ENCODE peak calls at places on chromosomes 2 and 18, in nine cellular contexts. N is SK-N-SH; O is heart left ventricle; T is AG09309; G is BJ; Q is HFFc6; Y is IMR-90; K is foreskin fibroblast; E is CD8-positive, alpha-beta T cell. J is an unnamed sample.

GRCh38 chr2:20451761-20452499 is 5.1 kb downstream of the RHOB start:
- DNase-seq in Q (no peak), G (no peak), E (no peak), O (no peak), T (no peak), N (no peak), K (no peak), Y (no peak), J (no peak)

GRCh38 chr2:105712166-105712915 is 32.4 kb upstream of the NCK2 start:
- DNase-seq in Y (no peak), G (no peak), E (no peak), O (no peak), N (no peak), Q (no peak), K (peak), T (no peak), J (no peak)

GRCh38 chr18:59715966-59716369 is 18.7 kb upstream of the CCBE1 start:
- DNase-seq in Y (peak), Q (peak), G (no peak), K (peak), N (no peak), T (peak), E (no peak), O (no peak), J (peak)

GRCh38 chr18:58180172-58180571 is 136.1 kb downstream of the NEDD4L start:
- DNase-seq in O (no peak), Y (no peak), G (no peak), N (peak), K (no peak), Q (no peak), T (no peak), E (no peak), J (no peak)

GRCh38 chr2:215429424-215429823 is 6.4 kb downstream of the FN1 start:
- DNase-seq in N (no peak), O (no peak), Q (no peak), E (no peak), Y (peak), T (no peak), K (no peak), G (no peak), J (no peak)

GRCh38 chr2:177148477-177149154 is 64.0 kb upstream of the HNRNPA3 start:
- DNase-seq in O (peak), T (no peak), E (peak), G (no peak), Y (peak), N (peak), K (peak), Q (peak), J (no peak)

GRCh38 chr2:209977386-209978239 is 24.8 kb upstream of the RPE start:
- DNase-seq in O (no peak), G (no peak), E (no peak), N (peak), K (peak), Y (peak), Q (peak), T (peak), J (no peak)

GRCh38 chr2:238586931-238587775 is 160.4 kb downstream of the ASB1 start:
- DNase-seq in T (no peak), G (no peak), K (no peak), O (no peak), Q (no peak), N (no peak), E (no peak), Y (no peak), J (no peak)

GRCh38 chr2:233115761-233116160 is 55.6 kb downstream of the INPP5D start:
- DNase-seq in T (peak), K (peak), Q (no peak), G (no peak), N (no peak), O (no peak), E (no peak), Y (no peak), J (no peak)

GRCh38 chr2:168190590-168191336 is 56.6 kb downstream of the STK39 start:
- DNase-seq in Q (no peak), E (no peak), O (no peak), T (no peak), K (no peak), G (no peak), N (no peak), Y (no peak), J (no peak)

GRCh38 chr2:136305517-136306192 is 187.7 kb upstream of the CXCR4 start:
- DNase-seq in K (no peak), E (peak), Q (no peak), T (no peak), G (no peak), O (no peak), Y (no peak), N (no peak), J (no peak)

GRCh38 chr18:55337153-55337552 is 250.8 kb downstream of the TCF4 start:
- DNase-seq in Y (no peak), T (no peak), G (no peak), Q (no peak), O (no peak), E (no peak), K (no peak), N (no peak), J (no peak)

GRCh38 chr18:4987452-4988405 is 209.3 kb downstream of the AKAIN1 start:
- DNase-seq in G (no peak), K (no peak), Q (no peak), N (no peak), O (no peak), T (no peak), Y (no peak), E (no peak), J (no peak)

GRCh38 chr18:24227976-24228660 is 89.3 kb downstream of the CABYR start:
- DNase-seq in O (no peak), N (peak), Y (peak), E (no peak), G (no peak), Q (peak), T (peak), K (peak), J (peak)

GRCh38 chr2:204407209-204408070 is 137.8 kb upstream of the PARD3B start:
- DNase-seq in Y (peak), Q (peak), E (no peak), G (no peak), T (no peak), N (peak), K (peak), O (no peak), J (no peak)

GRCh38 chr2:102049756-102050443 is 58.1 kb downstream of the IL1R2 start:
- DNase-seq in O (no peak), Q (no peak), E (no peak), Y (no peak), N (no peak), K (peak), G (no peak), T (no peak), J (no peak)

DNA sequence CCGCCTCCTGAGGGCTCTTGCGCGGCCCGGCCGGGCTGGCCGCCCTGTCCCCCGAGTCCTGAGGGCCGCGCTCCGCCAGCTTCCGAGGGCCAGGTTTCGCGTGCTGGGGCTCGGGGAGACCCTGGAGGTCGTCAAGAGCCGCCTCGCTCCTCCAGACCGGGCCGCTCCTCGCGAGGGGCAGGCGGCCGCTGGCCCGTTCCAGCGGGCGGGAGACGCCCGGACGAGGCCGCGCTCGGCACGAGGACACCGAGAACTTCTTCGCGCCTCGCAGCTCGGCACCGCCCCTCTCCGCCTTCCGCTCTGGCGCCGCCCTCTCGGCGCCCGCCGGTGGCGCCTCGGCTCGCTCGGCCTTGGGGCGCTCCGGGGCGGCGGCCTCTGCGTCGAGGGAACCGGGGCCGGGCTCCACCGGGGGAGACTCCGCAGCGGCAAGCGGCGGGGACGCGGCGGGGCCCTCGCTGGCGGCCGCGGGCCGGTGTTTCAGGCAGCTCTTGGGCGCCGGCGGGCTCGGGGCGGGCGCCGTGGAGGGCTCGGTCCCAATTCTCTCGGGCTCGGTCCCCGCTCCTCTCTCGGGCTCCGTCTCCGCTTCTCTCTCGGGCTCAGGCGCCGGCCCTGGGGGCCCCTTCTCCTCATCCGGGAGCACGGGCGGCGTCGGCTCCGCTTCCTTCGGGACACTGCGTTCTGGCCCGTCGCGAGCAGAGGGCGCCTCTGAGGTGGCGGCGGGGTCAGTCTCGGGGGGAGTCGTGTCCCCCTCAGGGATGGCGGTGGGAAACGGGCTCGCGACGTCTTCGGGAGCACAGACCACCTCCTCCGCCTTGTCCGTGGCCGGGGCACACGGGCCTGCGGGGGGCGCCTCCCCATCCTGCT is 91.6 kb upstream of the MGAT4A start:
- DNase-seq in N (peak), O (peak), E (peak), Q (no peak), G (no peak), K (peak), T (no peak), Y (no peak), J (no peak)
- TF ChIP-seq CTCF in N (no peak), O (peak), E (peak), Q (no peak), G (peak), K (no peak), T (no peak), Y (no peak), J (peak)

GRCh38 chr18:14075196-14075595 is 57.0 kb downstream of the ZNF519 start:
- DNase-seq in E (no peak), K (no peak), O (no peak), N (no peak), T (no peak), G (no peak), Q (no peak), Y (no peak), J (no peak)

GRCh38 chr18:14074187-14074586 is 58.0 kb downstream of the ZNF519 start:
- DNase-seq in O (no peak), N (peak), Y (no peak), K (no peak), G (no peak), E (no peak), Q (no peak), T (no peak), J (no peak)
- TF ChIP-seq CTCF in O (no peak), N (peak), Y (peak), K (no peak), G (no peak), E (no peak), Q (peak), T (peak), J (no peak)

DNA sequence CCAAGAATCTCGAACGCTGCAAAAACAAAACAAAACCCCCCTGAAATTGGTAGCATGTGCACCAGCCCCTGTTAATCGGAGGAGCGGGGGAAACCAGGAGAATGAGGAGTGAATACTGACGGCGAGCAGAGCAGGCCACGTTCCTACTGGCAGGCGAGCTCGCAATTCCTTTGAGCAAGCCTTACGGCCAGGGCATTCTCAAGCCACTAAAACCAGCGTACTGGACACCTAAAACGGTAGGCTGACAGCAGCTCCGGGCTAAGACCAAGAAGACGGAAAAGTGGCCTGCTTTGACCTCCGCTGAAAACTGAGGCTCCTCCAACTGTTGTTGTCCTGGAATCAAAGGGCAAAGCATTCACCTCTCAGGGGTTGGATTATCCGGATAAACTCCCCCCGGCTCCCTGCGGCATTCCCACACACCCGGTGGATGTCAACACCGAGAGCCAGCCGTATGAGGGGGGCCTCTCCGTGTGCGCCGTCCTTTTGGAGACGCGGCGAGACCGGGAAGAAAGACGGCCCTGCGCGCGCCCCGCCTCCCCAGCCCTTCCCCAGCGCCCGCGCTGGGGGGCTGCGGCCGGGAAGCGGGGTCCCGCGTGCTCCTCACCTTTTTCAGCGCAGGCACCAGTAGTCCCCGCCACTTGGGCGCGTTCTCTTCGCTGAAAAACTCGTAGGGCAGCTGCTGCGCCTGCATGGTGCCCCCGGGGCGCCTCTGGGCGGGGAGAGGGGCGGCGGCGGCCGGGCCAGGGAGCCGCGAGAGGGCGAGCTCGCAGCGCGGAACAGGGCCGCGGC is 925 bp downstream of the SOS1 start:
- DNase-seq in T (no peak), O (peak), E (peak), Y (peak), N (peak), G (no peak), K (peak), Q (peak), J (no peak)
- TF ChIP-seq CTCF in T (no peak), O (peak), E (no peak), Y (peak), N (peak), G (peak), K (no peak), Q (peak), J (peak)

GRCh38 chr2:166418853-166419615 is 43.3 kb upstream of the SCN9A start:
- DNase-seq in E (no peak), T (no peak), N (no peak), G (no peak), Y (no peak), O (peak), K (no peak), Q (no peak), J (no peak)

GRCh38 chr2:166424841-166425240 is 49.1 kb upstream of the SCN9A start:
- DNase-seq in O (no peak), N (no peak), Y (no peak), Q (no peak), G (no peak), E (no peak), K (no peak), T (no peak), J (no peak)

GRCh38 chr2:166417669-166418068 is 41.9 kb upstream of the SCN9A start:
- DNase-seq in N (no peak), T (no peak), O (no peak), E (no peak), Y (peak), Q (peak), G (no peak), K (peak), J (no peak)

DNA sequence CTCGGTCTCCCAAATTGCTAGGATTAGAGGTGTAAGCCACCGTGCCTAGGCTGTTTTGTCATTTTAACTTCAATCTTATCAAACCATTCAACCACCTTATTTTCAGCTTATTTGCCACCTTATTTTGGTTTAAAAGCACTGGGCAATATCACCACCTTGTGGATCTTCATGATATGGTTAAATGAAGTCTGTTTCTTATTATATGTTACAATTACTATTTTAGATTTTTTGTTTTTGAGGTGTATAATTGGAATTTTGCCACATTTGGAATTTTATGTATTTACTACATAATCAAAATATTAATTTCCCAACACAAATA is 43.8 kb upstream of the SCN9A start:
- DNase-seq in Y (peak), Q (peak), O (no peak), G (no peak), T (no peak), K (peak), N (no peak), E (no peak), J (peak)
- TF ChIP-seq CTCF in Y (peak), Q (peak), O (no peak), G (peak), T (peak), K (peak), N (peak), E (no peak), J (peak)

GRCh38 chr18:7020995-7021777 is 96.4 kb downstream of the LAMA1 start:
- DNase-seq in Y (no peak), T (no peak), N (no peak), E (no peak), G (no peak), O (no peak), K (no peak), Q (no peak), J (no peak)

GRCh38 chr18:7023581-7023980 is 94.0 kb downstream of the LAMA1 start:
- DNase-seq in T (no peak), Q (no peak), Y (no peak), K (no peak), N (no peak), O (no peak), E (no peak), G (no peak), J (no peak)

GRCh38 chr18:7017013-7017412 is 100.6 kb downstream of the LAMA1 start:
- DNase-seq in K (no peak), Q (no peak), T (no peak), O (no peak), E (no peak), N (no peak), G (no peak), Y (no peak), J (no peak)

GRCh38 chr18:7025194-7025593 is 92.4 kb downstream of the LAMA1 start:
- DNase-seq in Y (no peak), Q (no peak), N (no peak), K (no peak), O (no peak), T (no peak), G (no peak), E (no peak), J (no peak)

DNA sequence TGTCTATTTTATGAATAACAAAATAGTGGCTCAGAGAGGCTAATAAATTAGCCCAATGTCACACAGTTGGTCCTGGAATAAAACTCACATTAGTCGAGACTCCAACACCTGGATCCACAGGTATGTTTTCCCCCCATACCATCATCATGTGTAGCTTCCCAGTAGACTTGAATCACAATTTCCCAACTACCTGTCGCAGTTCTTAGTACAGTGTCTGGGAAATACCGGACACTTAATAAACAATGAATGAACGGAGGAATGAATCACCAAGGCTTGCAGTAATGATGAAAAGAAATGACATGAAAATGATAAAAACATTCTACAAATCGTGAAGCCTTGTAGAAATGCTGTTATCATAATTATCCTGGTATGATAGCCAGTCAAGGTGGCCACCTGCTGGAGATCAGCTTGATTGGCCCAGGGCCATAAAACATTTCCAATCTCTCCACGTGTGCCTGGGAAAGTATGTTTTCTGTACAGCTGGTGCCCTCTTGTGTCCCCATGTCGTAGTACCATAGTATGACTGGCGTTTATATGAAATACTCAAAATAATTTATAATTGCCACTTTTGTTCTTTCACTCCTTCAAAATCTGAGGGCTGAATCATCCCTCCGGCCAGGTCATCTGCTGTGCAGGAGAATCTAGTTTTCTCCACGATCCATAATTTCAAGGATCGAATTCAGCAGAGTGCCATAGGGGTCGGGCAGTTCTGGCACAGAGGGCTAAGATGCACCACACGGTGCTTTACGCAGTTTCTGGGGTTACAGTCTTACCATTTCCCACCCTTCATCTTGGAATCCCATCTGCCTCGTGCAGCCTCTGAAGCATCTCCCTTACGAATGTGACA is 95.4 kb downstream of the LAMA1 start:
- DNase-seq in G (no peak), E (no peak), Y (peak), Q (peak), O (no peak), T (no peak), K (peak), N (peak), J (peak)
- TF ChIP-seq CTCF in G (peak), E (no peak), Y (peak), Q (peak), O (no peak), T (peak), K (peak), N (peak), J (peak)

GRCh38 chr18:52869349-52869923 is 529.4 kb downstream of the DCC start:
- DNase-seq in T (no peak), K (no peak), N (peak), Q (no peak), Y (no peak), E (no peak), G (no peak), O (no peak), J (no peak)

GRCh38 chr18:52875711-52876110 is 535.7 kb downstream of the DCC start:
- DNase-seq in O (no peak), N (no peak), E (no peak), K (no peak), T (no peak), Y (no peak), G (no peak), Q (no peak), J (no peak)

GRCh38 chr18:52874774-52875173 is 534.8 kb downstream of the DCC start:
- DNase-seq in T (no peak), E (no peak), Y (no peak), K (no peak), O (no peak), G (no peak), N (no peak), Q (no peak), J (no peak)

GRCh38 chr18:52869942-52870907 is 530.2 kb downstream of the DCC start:
- DNase-seq in G (no peak), E (no peak), N (peak), O (no peak), T (no peak), K (no peak), Q (no peak), Y (no peak), J (no peak)
- TF ChIP-seq CTCF in G (no peak), E (no peak), N (no peak), O (no peak), T (no peak), K (no peak), Q (no peak), Y (no peak), J (no peak)

J was measured in AG09319.